ENCODE peak calls at places on chromosomes 11 and 22, in six cellular contexts. R is aorta; O is GOT3; G is anterior cingulate cortex; K is activated CD8-positive, alpha-beta memory T cell treated with anti-CD3 and anti-CD28 coated beads, Interleukin-2, amount 50 U/mL, for 48 hours; F is tibial nerve. E is an unnamed sample.

GRCh38 chr22:26377170-26377825 is 51.8 kb upstream of the ASPHD2 start:
- DNase-seq in F (no peak), O (no peak), G (no peak), K (no peak), R (no peak), E (no peak)

GRCh38 chr22:19477321-19478085 is 1.5 kb downstream of the UFD1 start:
- DNase-seq in R (no peak), F (no peak), O (no peak), K (peak; percentile 6), G (no peak), E (no peak)

GRCh38 chr11:30786392-30787120 is 200.4 kb upstream of the MPPED2 start:
- DNase-seq in K (no peak), O (no peak), G (no peak), R (no peak), F (no peak), E (no peak)

GRCh38 chr11:19259487-19260345 is 19.0 kb upstream of the E2F8 start:
- DNase-seq in K (peak; percentile 81), R (peak; percentile 71), O (peak; percentile 2), F (peak; percentile 53), G (peak; percentile 32), E (peak; percentile 79)

GRCh38 chr11:44203270-44204043 is 106.5 kb downstream of the ALX4 start:
- DNase-seq in F (no peak), R (no peak), K (no peak), O (no peak), G (no peak), E (no peak)

GRCh38 chr22:50734986-50735738 is 2.8 kb upstream of the ACR start:
- DNase-seq in F (peak; percentile 7), G (no peak), O (no peak), R (no peak), K (no peak), E (no peak)

GRCh38 chr11:120587299-120587698 is 75.8 kb downstream of the GRIK4 start:
- DNase-seq in R (no peak), F (no peak), O (no peak), K (no peak), G (no peak), E (no peak)

GRCh38 chr22:45533731-45534130 is 31.0 kb downstream of the FBLN1 start:
- DNase-seq in K (no peak), O (no peak), G (no peak), R (no peak), F (no peak), E (no peak)

GRCh38 chr22:47474464-47474863 is 712.0 kb downstream of the TBC1D22A start:
- DNase-seq in K (no peak), R (no peak), F (no peak), O (no peak), G (no peak), E (no peak)

GRCh38 chr11:91299980-91300379 is 924.6 kb upstream of the FAT3 start:
- DNase-seq in R (no peak), K (no peak), F (no peak), O (no peak), G (no peak), E (no peak)

GRCh38 chr22:50169181-50169759 is 1.3 kb upstream of the PANX2 start:
- DNase-seq in K (no peak), F (no peak), G (no peak), R (peak; percentile 46), O (no peak), E (no peak)

GRCh38 chr22:49790912-49791311 is 36.8 kb downstream of the BRD1 start:
- DNase-seq in O (no peak), F (no peak), R (no peak), K (no peak), G (no peak), E (no peak)